ENCODE peak calls at places on chromosomes 5 and 9, in six cellular contexts. X is AG09309, Y is uterus, V is B cell, L is lung, F is ovary. W is an unnamed sample.

GRCh38 chr9:78428640-78429039 is 131.7 kb downstream of the PSAT1 start:
- DNase-seq in X (no peak), Y (no peak), V (no peak), L (no peak), F (no peak), W (no peak)

GRCh38 chr5:67000794-67001475 is 195.7 kb downstream of the CD180 start:
- DNase-seq in X (no peak), Y (no peak), V (no peak), L (no peak), F (no peak), W (no peak)

GRCh38 chr9:124868511-124869465 is 6.9 kb downstream of the ARPC5L start:
- DNase-seq in X (no peak), Y (peak), V (peak), L (peak), F (peak), W (peak)

GRCh38 chr9:108956098-108956533 is 21.9 kb downstream of the ABITRAM start:
- DNase-seq in X (no peak), Y (no peak), V (no peak), L (no peak), F (no peak), W (no peak)

GRCh38 chr5:176578391-176578808 is 29.3 kb downstream of the CDHR2 start:
- DNase-seq in X (no peak), Y (peak), V (peak), L (peak), F (peak), W (no peak)

GRCh38 chr5:79924936-79925893 is 65.8 kb downstream of the MTX3 start:
- DNase-seq in X (no peak), Y (no peak), V (peak), L (no peak), F (no peak), W (no peak)

GRCh38 chr9:111961575-111961974 is 65.0 kb downstream of the UGCG start:
- DNase-seq in X (no peak), Y (no peak), V (no peak), L (peak), F (no peak), W (no peak)

GRCh38 chr5:94471496-94471895 is 146.9 kb downstream of the KIAA0825 start:
- DNase-seq in X (peak), Y (no peak), V (no peak), L (no peak), F (no peak), W (no peak)

GRCh38 chr9:15622596-15622995 is 69.8 kb downstream of the CCDC171 start:
- DNase-seq in X (no peak), Y (no peak), V (no peak), L (no peak), F (no peak), W (no peak)
- TF ChIP-seq CTCF in X (peak), Y (no peak), V (no peak), L (no peak), F (no peak), W (peak)

DNA sequence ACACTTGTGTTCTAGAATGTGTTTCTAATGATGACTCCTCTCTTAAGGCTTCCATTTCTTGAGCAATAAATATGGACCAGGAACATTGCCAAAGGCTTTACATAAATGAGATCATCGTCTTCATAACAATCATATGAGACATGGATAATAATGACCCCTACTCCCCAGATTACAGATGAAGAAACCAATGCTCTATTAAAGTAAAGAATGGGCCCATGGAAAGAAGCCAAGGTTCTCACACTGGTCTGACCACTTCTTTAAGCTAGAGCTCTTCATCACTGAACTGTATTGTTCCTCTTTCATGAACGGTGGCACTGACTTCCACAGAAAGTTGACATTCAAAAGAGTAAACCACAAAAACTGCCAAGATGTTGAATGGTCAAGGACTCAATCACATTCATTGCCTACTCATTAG is 65.3 kb downstream of the MARCHF3 start:
- DNase-seq in X (peak), Y (no peak), V (no peak), L (no peak), F (no peak), W (no peak)
- TF ChIP-seq CTCF in X (no peak), Y (no peak), V (no peak), L (no peak), F (no peak), W (no peak)

DNA sequence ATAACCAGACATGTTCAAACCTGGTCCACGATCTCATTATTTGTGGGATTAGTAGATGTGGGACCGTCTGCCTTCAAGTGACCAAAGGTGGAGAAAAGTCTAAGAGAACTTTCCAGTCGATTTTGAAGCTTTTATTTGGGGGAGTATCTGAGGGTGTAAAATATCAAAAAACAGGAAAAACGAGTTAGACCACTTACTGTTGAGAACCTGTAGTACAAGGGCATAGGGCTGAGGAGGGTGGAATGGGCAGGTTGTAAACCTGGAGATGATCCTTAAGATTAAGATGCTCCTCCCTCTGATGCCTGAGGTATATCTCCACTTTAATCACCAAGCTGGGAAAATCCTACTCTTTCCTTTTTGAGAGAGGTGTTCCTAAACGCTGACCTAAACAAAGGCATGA is 32.0 kb upstream of the GTF2H2C start:
- DNase-seq in X (no peak), Y (no peak), V (no peak), L (no peak), F (no peak), W (no peak)
- TF ChIP-seq CTCF in X (no peak), Y (no peak), V (no peak), L (no peak), F (no peak), W (no peak)

DNA sequence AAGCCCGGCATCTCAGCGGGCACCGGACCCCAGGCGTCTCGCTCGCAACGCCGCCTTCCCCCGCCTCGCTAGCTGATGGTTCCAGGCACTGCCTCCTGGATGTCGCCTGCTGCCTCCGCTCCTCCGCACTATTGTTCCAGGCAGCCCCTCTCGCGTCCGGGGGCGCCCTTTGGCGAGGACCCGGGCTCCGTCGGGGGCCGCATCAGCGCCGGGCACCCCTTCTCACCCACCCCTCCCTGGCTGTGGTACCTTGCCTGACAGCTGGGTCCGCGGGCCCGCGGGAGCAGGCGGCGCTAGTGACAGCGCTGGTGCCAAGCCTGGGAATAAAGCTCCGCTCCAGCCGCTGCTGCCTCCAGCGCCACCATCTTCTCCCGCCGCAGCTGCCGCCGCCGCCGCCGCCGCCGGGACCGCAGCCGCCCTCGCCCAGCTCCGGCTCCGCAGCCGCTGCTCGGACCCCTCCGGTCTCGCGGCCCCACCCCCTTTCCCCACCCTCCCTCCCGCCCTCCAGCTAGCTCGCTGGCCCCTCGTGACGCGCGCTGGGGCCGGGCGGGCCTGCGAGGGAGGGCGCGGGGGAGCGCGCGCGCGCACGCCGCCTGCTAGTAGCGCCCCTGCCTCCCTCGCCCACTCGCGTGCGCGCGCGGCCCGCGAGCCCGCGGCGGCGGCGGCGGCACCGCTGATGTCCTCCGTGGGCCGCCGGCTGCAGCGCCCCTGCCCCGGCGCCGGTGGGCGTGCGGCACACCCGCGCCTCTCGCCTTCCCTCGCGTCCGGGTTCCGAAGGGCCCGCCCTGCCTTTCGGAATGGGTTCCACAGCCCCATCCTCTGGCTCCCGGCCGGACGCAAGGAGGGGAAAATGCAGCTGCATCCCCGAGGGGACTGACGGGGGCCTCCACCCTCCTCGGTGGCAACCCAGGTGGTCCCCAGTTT is at the start of gene APBA1:
- DNase-seq in X (no peak), Y (peak), V (peak), L (peak), F (peak), W (peak)
- TF ChIP-seq CTCF in X (no peak), Y (no peak), V (no peak), L (no peak), F (no peak), W (peak)

GRCh38 chr9:135183538-135184153 is 96.2 kb downstream of the OLFM1 start:
- DNase-seq in X (no peak), Y (no peak), V (no peak), L (no peak), F (no peak), W (no peak)
- TF ChIP-seq CTCF in X (no peak), Y (no peak), V (no peak), L (no peak), F (no peak), W (no peak)

GRCh38 chr5:32628049-32628803 is 42.9 kb downstream of the SUB1 start:
- DNase-seq in X (no peak), Y (no peak), V (no peak), L (no peak), F (no peak), W (peak)
- TF ChIP-seq CTCF in X (no peak), Y (no peak), V (no peak), L (no peak), F (no peak), W (no peak)

DNA sequence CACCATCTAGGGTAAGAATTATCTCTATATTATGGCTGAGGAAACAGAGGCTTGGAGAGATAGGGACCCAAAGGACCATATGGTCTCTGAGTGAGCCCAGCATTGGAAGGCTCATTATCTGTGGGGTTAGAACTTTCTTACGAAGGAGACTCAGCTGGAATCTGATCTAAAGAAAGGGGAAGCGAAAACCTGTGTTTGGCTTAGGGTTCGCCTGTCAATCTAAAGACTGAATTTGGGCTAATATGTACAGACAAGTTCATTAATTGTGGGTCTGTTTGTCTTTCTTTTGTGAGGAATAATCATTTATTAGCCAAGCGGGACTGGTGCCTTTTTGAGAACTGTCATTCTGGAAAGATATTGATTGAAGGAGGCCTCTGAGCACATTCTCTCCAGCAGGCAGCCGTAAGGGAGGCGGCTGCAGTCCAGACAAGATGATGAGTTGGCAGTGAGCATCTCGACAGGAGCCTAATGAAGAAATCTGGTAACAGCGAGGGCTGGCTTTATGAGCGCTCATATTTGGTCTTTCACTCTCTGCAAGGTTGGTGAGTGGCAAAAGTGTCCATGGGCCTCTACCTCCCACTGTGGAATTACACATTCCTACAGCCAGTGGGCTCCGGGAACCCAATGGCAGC is 104.2 kb upstream of the GPR151 start:
- DNase-seq in X (no peak), Y (no peak), V (no peak), L (no peak), F (no peak), W (no peak)
- TF ChIP-seq CTCF in X (no peak), Y (no peak), V (no peak), L (no peak), F (no peak), W (no peak)

GRCh38 chr5:162323471-162323870 is 255.9 kb downstream of the GABRG2 start:
- DNase-seq in X (no peak), Y (no peak), V (no peak), L (no peak), F (no peak), W (no peak)
- TF ChIP-seq CTCF in X (no peak), Y (no peak), V (no peak), L (no peak), F (no peak), W (no peak)

DNA sequence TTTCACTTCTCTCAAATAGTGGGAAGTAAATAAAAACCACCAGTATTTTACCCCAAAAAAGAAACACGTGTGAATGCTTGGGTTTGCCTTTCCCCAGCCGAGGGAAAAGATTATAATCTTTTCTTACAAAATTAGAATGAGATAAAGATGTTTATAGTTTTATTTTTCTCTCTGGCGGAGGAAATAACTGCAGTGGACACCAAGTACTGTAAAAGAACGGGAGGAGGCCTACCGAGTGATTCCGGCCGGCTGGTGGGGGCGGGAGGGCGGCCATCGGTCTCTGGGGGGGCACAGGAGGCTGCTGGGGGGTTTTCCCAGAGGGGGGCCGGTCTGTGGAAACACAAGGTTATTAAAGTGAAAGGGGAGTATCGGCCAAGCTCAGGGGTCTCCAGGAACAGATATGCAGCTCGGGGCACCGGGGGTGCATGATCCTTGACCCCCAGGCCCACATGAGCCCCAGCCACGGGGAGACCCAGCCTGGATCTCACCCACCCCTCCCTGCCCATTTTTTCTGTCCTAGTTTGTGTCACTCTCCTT is 29.4 kb downstream of the LCP2 start:
- DNase-seq in X (no peak), Y (no peak), V (no peak), L (no peak), F (no peak), W (no peak)
- TF ChIP-seq CTCF in X (no peak), Y (no peak), V (peak), L (no peak), F (no peak), W (no peak)

GRCh38 chr5:65077653-65078052 is 308.9 kb downstream of the CWC27 start:
- DNase-seq in X (no peak), Y (no peak), V (no peak), L (no peak), F (no peak), W (no peak)
- TF ChIP-seq CTCF in X (no peak), Y (no peak), V (no peak), L (no peak), F (no peak), W (no peak)